ENCODE peak calls at places on chromosomes 1 and 21, in five cellular contexts. Y is CD4-positive, CD25-positive, alpha-beta regulatory T cell; H is neuronal stem cell; M is psoas muscle; A is cardiac muscle cell. Q is an unnamed sample.

GRCh38 chr1:174367892-174368291 is 79.9 kb upstream of the GPR52 start:
- DNase-seq in Y (no peak), H (no peak), M (no peak), A (no peak), Q (no peak)

GRCh38 chr1:217402301-217402700 is 228.6 kb downstream of the GPATCH2 start:
- DNase-seq in Y (no peak), H (no peak), M (no peak), A (no peak), Q (no peak)

GRCh38 chr1:30847358-30847972 is 61.1 kb downstream of the SDC3 start:
- DNase-seq in Y (no peak), H (peak; percentile 44), M (peak; percentile 82), A (peak; percentile 87), Q (no peak)

GRCh38 chr1:5991784-5992033 is 516 bp downstream of the NPHP4 start:
- DNase-seq in Y (peak; percentile 69), H (no peak), M (no peak), A (no peak), Q (no peak)

GRCh38 chr1:1196431-1197187 is 9.8 kb downstream of the TNFRSF18 start:
- DNase-seq in Y (no peak), H (no peak), M (peak; percentile 44), A (no peak), Q (no peak)

GRCh38 chr21:24023936-24024335 is 1583.3 kb downstream of the MRPL39 start:
- DNase-seq in Y (no peak), H (no peak), M (no peak), A (no peak), Q (no peak)

GRCh38 chr1:60540176-60540575 is 466.6 kb upstream of the C1orf87 start:
- DNase-seq in Y (no peak), H (no peak), M (no peak), A (no peak), Q (no peak)

GRCh38 chr1:230565141-230565540 is 77.1 kb upstream of the COG2 start:
- DNase-seq in Y (no peak), H (no peak), M (no peak), A (no peak), Q (no peak)

GRCh38 chr1:151399890-151400235 is 490 bp downstream of the PSMB4 start:
- DNase-seq in Y (peak; percentile 41), H (no peak), M (peak; percentile 54), A (peak; percentile 34), Q (peak; percentile 4)

GRCh38 chr1:88191917-88192316 is 492.2 kb upstream of the PKN2 start:
- DNase-seq in Y (no peak), H (no peak), M (no peak), A (no peak), Q (no peak)

GRCh38 chr1:205438213-205439158 is 16.6 kb upstream of the LEMD1 start:
- DNase-seq in Y (no peak), H (no peak), M (peak; percentile 88), A (peak; percentile 88), Q (no peak)

DNA sequence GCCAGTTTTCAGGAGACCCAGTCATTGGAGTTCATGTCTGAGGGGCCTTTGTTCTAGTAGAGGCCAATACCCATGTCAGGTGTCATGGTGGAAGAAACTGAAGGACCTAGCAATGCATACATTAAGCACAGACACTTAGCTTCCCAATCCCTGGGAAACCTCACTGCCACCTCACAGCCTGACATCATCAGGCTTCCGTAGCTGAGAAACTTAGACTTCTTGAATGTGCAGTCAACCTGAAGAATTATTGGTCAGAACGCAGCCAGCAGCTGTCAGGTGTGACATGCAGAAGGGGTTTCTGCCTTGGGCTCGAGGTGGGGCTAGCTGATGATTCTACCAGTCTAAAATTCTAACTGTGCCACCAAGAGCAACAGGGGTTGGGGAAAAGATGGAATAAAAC is 1.9 kb upstream of the ITPKB start:
- DNase-seq in Y (no peak), H (no peak), M (no peak), A (no peak), Q (no peak)
- H3K27ac ChIP-seq in Y (no peak overlapping the region), H (no peak overlapping the region), M (no peak overlapping the region), A (no peak overlapping the region), Q (no peak overlapping the region)

DNA sequence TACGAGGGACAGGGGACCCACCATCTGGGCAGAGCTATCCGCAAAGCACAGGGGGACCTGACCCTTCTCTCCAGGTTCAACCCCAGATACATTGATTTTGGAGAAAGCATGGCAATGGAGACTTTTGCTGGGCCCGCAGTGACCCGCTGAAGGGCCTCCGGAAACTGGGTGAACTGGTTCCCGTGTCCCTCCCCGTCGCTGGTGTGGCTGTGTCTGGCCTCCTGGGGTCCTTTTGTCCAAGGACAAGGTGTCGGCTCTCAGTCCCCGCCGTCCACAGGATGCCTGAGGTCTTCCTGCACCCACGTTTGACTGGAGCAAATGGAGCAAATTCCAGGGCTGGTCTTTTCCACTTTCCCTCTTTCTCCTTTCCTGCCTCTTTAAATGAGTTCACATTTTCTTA is 176.3 kb downstream of the PRDM16 start:
- DNase-seq in Y (no peak), H (no peak), M (no peak), A (no peak), Q (no peak)
- H3K27me3 ChIP-seq in Y (no peaks in the 10 kb centered on the region), H (no peaks in the 10 kb centered on the region), M (peaks cover 53% of the 10 kb centered on the region), A (no peaks in the 10 kb centered on the region), Q (peaks cover 15% of the 10 kb centered on the region)

GRCh38 chr1:85320371-85321131 is 44.1 kb upstream of the BCL10 start:
- DNase-seq in Y (no peak), H (no peak), M (no peak), A (peak; percentile 58), Q (peak; percentile 50)

GRCh38 chr1:85321237-85321964 is 45.0 kb upstream of the BCL10 start:
- DNase-seq in Y (no peak), H (no peak), M (no peak), A (peak; percentile 46), Q (peak; percentile 80)

GRCh38 chr1:85323770-85324169 is 47.3 kb upstream of the BCL10 start:
- DNase-seq in Y (no peak), H (no peak), M (no peak), A (no peak), Q (no peak)

GRCh38 chr1:85319931-85320330 is 43.5 kb upstream of the BCL10 start:
- DNase-seq in Y (no peak), H (no peak), M (no peak), A (peak; percentile 21), Q (peak; percentile 73)

GRCh38 chr1:85322655-85323054 is 46.2 kb upstream of the BCL10 start:
- DNase-seq in Y (no peak), H (no peak), M (no peak), A (no peak), Q (no peak)
- H3K27ac ChIP-seq in Y (no peak overlapping the region), H (no peak overlapping the region), M (no peak overlapping the region), A (no peak overlapping the region), Q (peak overlapping the region; percentile 66)

DNA sequence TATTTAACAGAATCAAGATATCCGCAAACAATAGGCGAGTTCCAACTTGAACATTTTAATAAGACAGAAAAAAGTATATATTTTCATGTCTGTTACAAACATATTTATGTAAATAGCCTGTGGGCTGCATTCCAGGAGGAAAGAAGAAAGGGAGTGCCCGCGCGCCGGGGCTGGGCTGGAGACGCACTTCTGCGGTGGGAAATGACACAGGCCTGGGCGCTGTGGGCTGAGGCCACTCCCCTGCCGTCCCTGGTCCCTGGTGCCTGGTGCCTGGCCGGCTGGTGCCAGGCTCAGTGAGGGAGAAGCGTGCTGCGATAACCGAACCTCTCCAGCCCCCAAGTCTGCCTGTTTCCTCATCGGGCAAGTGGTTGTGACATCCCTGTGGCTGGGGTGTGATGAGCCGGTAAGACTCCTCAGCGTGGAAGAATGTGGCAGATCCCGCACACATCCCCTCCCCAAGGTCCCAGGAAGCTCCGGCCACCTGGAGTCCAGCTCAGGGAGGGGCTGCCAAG is 160.7 kb downstream of the PEX14 start:
- DNase-seq in Y (no peak), H (no peak), M (no peak), A (peak; percentile 16), Q (peak; percentile 93)
- H3K27me3 ChIP-seq in Y (no peaks in the 10 kb centered on the region), H (peaks cover 6% of the 10 kb centered on the region), M (no peaks in the 10 kb centered on the region), A (peaks cover 11% of the 10 kb centered on the region), Q (no peaks in the 10 kb centered on the region)

DNA sequence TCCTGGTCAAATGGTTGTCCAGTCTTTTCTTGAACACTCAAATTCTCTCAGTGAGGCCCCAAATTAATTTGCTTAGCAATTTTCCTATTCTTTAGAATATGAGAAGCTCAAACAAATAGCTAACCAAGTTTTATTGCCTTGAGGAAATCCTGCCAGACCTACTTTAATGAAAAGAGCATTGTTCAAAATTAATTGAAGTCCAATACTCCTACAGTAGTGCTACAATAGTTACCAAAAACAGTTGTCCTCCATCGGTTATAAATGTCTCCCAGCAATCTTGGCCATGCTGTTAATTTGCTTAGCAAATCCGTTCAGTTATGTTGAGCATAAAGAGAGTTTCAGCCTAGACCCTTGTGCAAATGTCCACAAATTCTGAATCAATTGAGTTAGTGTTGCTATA is 112.9 kb downstream of the MAB21L3 start:
- DNase-seq in Y (no peak), H (no peak), M (no peak), A (no peak), Q (no peak)
- H3K27ac ChIP-seq in Y (no peak overlapping the region), H (no peak overlapping the region), M (no peak overlapping the region), A (no peak overlapping the region), Q (no peak overlapping the region)

DNA sequence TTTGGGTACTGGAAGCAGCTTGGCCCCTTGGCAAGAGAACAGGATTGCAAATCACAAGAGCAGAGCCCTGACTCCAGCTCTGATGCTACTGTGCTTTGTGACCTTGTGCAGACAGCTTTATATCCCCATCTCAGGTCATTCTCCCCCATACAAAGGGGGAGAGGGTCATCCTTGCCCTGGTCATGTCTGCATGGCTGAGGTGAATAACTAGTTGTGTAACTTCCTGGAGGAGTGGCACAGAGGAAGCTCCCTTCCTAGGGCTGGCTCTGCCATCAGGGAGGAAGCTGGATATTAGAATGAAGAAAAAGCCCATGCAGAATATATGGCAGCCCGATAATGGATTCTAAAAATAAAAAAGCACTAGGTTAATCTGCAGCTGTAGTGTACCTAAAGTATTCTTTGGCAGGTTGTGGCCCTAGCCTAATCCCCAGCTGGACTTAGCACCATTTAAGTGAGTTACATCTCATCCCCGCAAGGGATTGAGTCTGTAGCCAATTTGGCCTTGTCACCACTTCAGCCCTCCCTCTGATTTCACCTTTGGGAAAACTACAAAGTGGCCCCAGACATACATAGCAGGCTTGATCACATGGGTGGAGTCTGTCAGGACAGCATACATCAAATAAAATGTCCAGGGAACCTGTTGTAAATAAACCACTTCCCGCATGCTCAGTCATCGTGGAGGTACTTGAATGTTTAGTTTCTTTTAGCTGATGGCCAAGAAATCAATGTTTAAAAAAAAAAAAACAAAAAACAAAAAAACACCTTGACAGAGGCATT is 142.7 kb downstream of the DHRS3 start:
- DNase-seq in Y (no peak), H (no peak), M (no peak), A (no peak), Q (no peak)
- H3K27me3 ChIP-seq in Y (no peaks in the 10 kb centered on the region), H (no peaks in the 10 kb centered on the region), M (no peaks in the 10 kb centered on the region), A (no peaks in the 10 kb centered on the region), Q (no peaks in the 10 kb centered on the region)

GRCh38 chr1:178628637-178629548 is 96.2 kb upstream of the RALGPS2 start:
- DNase-seq in Y (no peak), H (peak; percentile 36), M (peak; percentile 52), A (peak; percentile 71), Q (no peak)
- H3K27ac ChIP-seq in Y (no peak overlapping the region), H (peak overlapping the region; percentile 48), M (no peak overlapping the region), A (no peak overlapping the region), Q (no peak overlapping the region)

GRCh38 chr1:245411245-245411644 is 256.5 kb downstream of the KIF26B start:
- DNase-seq in Y (no peak), H (no peak), M (no peak), A (no peak), Q (peak; percentile 49)
- H3K27me3 ChIP-seq in Y (no peaks in the 10 kb centered on the region), H (no peaks in the 10 kb centered on the region), M (peaks cover under 1% of the 10 kb centered on the region), A (no peaks in the 10 kb centered on the region), Q (no peaks in the 10 kb centered on the region)

Q was measured in foreskin keratinocyte.